ENCODE peak calls at places on chromosome 3, in four cellular contexts. One of them, this sample, is unnamed.

GRCh38 chr3:84536916-84537315 is 421.9 kb upstream of the CADM2 start:
- DNase-seq in K562: no peak
- DNase-seq in WTC11: no peak
- DNase-seq in HepG2: no peak
- DNase-seq in this sample: no peak

GRCh38 chr3:100045696-100046095 is 68.6 kb downstream of the FILIP1L start:
- DNase-seq in K562: no peak
- DNase-seq in WTC11: peak
- DNase-seq in HepG2: no peak
- DNase-seq in this sample: no peak

GRCh38 chr3:71616571-71617021 is 33.1 kb upstream of the FOXP1 start:
- DNase-seq in K562: no peak
- DNase-seq in WTC11: no peak
- DNase-seq in HepG2: no peak
- DNase-seq in this sample: no peak

GRCh38 chr3:142649996-142650693 is 54.0 kb downstream of the PLS1 start:
- DNase-seq in K562: no peak
- DNase-seq in WTC11: no peak
- DNase-seq in HepG2: no peak
- DNase-seq in this sample: no peak

GRCh38 chr3:171895890-171896289 is 52.7 kb downstream of the TMEM212 start:
- DNase-seq in K562: peak
- DNase-seq in WTC11: no peak
- DNase-seq in HepG2: no peak
- DNase-seq in this sample: no peak

GRCh38 chr3:43583481-43583880 is 38.3 kb downstream of the ANO10 start:
- DNase-seq in K562: peak
- DNase-seq in WTC11: peak
- DNase-seq in HepG2: no peak
- DNase-seq in this sample: no peak

GRCh38 chr3:20773320-20773984 is 587.4 kb upstream of the SGO1 start:
- DNase-seq in K562: no peak
- DNase-seq in WTC11: no peak
- DNase-seq in HepG2: peak
- DNase-seq in this sample: no peak

GRCh38 chr3:101964861-101965260 is 115.5 kb downstream of the NFKBIZ start:
- DNase-seq in K562: no peak
- DNase-seq in WTC11: peak
- DNase-seq in HepG2: no peak
- DNase-seq in this sample: no peak

GRCh38 chr3:59818-60217 is 136.7 kb upstream of the CHL1 start:
- DNase-seq in K562: no peak
- DNase-seq in WTC11: no peak
- DNase-seq in HepG2: no peak
- DNase-seq in this sample: no peak

GRCh38 chr3:37031115-37031682 is 37.9 kb downstream of the MLH1 start:
- DNase-seq in K562: no peak
- DNase-seq in WTC11: no peak
- DNase-seq in HepG2: no peak
- DNase-seq in this sample: no peak

GRCh38 chr3:8825153-8825825 is 55.9 kb upstream of the OXTR start:
- DNase-seq in K562: no peak
- DNase-seq in WTC11: no peak
- DNase-seq in HepG2: peak
- DNase-seq in this sample: no peak

GRCh38 chr3:15011174-15011573 is 53.9 kb downstream of the MRPS25 start:
- DNase-seq in K562: peak
- DNase-seq in WTC11: no peak
- DNase-seq in HepG2: no peak
- DNase-seq in this sample: no peak

GRCh38 chr3:52770581-52771333 is at the start of gene NEK4:
- DNase-seq in K562: peak
- DNase-seq in WTC11: peak
- DNase-seq in HepG2: peak
- DNase-seq in this sample: peak

GRCh38 chr3:20310629-20311028 is 124.6 kb upstream of the SGO1 start:
- DNase-seq in K562: no peak
- DNase-seq in WTC11: no peak
- DNase-seq in HepG2: no peak
- DNase-seq in this sample: no peak

GRCh38 chr3:186307594-186307993 is 54.4 kb downstream of the DGKG start:
- DNase-seq in K562: peak
- DNase-seq in WTC11: no peak
- DNase-seq in HepG2: peak
- DNase-seq in this sample: no peak

GRCh38 chr3:49454457-49454856 is 15.6 kb upstream of the DAG1 start:
- DNase-seq in K562: peak
- DNase-seq in WTC11: peak
- DNase-seq in HepG2: peak
- DNase-seq in this sample: no peak

GRCh38 chr3:182794806-182795369 is 1.6 kb downstream of the ATP11B start:
- DNase-seq in K562: no peak
- DNase-seq in WTC11: no peak
- DNase-seq in HepG2: no peak
- DNase-seq in this sample: no peak

GRCh38 chr3:7487763-7488162 is 626.8 kb downstream of the GRM7 start:
- DNase-seq in K562: no peak
- DNase-seq in WTC11: no peak
- DNase-seq in HepG2: no peak
- DNase-seq in this sample: no peak

GRCh38 chr3:112136959-112137693 is 4.1 kb upstream of the GCSAM start:
- DNase-seq in K562: peak
- DNase-seq in WTC11: peak
- DNase-seq in HepG2: peak
- DNase-seq in this sample: no peak

GRCh38 chr3:141243295-141243707 is 11.7 kb downstream of the PXYLP1 start:
- DNase-seq in K562: peak
- DNase-seq in WTC11: no peak
- DNase-seq in HepG2: no peak
- DNase-seq in this sample: no peak

GRCh38 chr3:141710888-141711616 is 27.0 kb upstream of the RNF7 start:
- DNase-seq in K562: no peak
- DNase-seq in WTC11: no peak
- DNase-seq in HepG2: no peak
- DNase-seq in this sample: no peak

GRCh38 chr3:175484666-175485065 is 625.5 kb downstream of the NAALADL2 start:
- DNase-seq in K562: no peak
- DNase-seq in WTC11: no peak
- DNase-seq in HepG2: no peak
- DNase-seq in this sample: no peak

GRCh38 chr3:39473452-39474125 is 6.1 kb downstream of the MOBP start:
- DNase-seq in K562: no peak
- DNase-seq in WTC11: no peak
- DNase-seq in HepG2: no peak
- DNase-seq in this sample: no peak

GRCh38 chr3:122332551-122332950 is 7.5 kb downstream of the CSTA start:
- DNase-seq in K562: no peak
- DNase-seq in WTC11: no peak
- DNase-seq in HepG2: no peak
- DNase-seq in this sample: no peak

GRCh38 chr3:38354588-38355344 is 8.2 kb downstream of the XYLB start:
- DNase-seq in K562: peak
- DNase-seq in WTC11: no peak
- DNase-seq in HepG2: no peak
- DNase-seq in this sample: no peak

DNA sequence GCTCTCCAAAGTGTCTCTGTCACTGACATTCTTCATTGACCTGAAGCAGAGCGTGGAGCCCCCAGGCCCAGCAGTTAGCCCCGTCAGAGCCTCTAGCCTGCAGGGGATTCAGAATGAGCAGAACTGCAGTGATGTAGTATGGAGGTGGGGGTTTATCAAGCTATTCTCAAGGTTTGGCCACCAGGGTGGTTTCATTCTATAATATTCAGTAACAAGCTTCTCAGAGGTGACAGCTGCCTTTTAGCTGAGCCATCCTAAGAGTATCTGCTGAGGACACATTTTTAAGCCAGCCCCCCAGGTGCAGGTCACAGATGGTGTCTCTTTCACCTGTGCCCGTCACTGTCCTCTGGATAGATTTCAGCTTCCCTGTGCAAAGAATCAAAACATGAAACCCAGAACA is 31.9 kb downstream of the CMTM7 start:
- DNase-seq in K562: no peak
- DNase-seq in WTC11: no peak
- DNase-seq in HepG2: no peak
- DNase-seq in this sample: no peak
- TF ChIP-seq CREM in K562: no peak
- TF ChIP-seq CREM in WTC11: no peak
- TF ChIP-seq CREM in HepG2: no peak
- TF ChIP-seq CREM in this sample: no peak

DNA sequence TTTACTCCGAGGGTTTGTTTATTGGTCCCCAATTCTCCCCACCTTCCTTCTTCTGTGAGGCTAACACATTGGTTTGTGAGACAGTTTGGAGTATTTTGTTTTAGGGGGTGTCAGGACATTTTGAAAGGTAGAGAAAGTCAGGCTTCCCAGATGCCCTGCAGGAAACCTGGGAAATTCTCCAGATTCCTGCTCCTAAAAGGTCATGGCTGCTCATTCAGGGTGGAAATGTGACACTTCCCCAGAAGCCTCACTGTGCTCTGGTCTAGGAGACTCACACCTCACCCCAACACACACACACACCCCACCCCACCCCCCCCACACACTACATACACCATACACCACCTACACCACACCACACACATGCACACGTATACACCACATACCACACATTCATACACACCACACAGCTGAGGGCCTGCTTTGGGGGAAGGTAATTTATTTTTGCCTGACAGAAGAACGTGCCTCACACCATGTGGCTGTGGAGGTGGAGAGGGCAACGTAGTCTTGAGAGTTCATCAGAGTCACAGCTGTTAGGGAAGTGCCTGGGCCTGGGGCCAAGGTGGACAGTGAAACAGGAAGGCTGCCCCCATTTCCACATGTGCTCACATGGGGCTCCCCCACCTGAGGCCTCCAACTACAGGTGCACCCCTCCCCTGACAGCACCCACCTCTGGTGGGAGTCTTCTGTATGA is 40.4 kb upstream of the LIMD1 start:
- DNase-seq in K562: peak
- DNase-seq in WTC11: no peak
- DNase-seq in HepG2: no peak
- DNase-seq in this sample: peak
- TF ChIP-seq CREM in K562: peak
- TF ChIP-seq CREM in WTC11: no peak
- TF ChIP-seq CREM in HepG2: no peak
- TF ChIP-seq CREM in this sample: peak

GRCh38 chr3:11953350-11953749 is 50.8 kb upstream of the SYN2 start:
- DNase-seq in K562: no peak
- DNase-seq in WTC11: no peak
- DNase-seq in HepG2: no peak
- DNase-seq in this sample: no peak
- TF ChIP-seq CREM in K562: no peak
- TF ChIP-seq CREM in WTC11: no peak
- TF ChIP-seq CREM in HepG2: no peak
- TF ChIP-seq CREM in this sample: no peak

DNA sequence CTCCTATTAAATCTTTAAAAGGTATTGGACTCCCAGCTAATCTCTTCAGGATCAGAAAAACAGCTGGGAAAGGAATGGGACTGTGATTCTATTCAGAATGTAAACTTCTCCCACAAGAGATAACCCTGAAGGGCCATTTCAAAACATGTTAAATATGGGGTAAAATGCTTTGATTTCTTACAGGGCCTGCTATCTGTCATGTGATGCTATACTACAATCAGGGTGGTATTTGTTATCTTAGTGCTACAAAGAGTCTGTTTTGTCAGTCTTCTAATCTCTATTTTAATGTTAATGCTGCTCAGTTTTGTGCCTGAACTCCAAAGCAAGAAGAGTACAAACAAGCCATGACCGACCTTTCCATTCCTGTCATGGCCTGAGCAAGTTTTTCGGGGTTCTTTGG is 186.9 kb downstream of the TBC1D5 start:
- DNase-seq in K562: no peak
- DNase-seq in WTC11: no peak
- DNase-seq in HepG2: no peak
- DNase-seq in this sample: no peak
- TF ChIP-seq CREM in K562: no peak
- TF ChIP-seq CREM in WTC11: no peak
- TF ChIP-seq CREM in HepG2: no peak
- TF ChIP-seq CREM in this sample: no peak

GRCh38 chr3:127064391-127065137 is 81.6 kb downstream of the PLXNA1 start:
- DNase-seq in K562: peak
- DNase-seq in WTC11: no peak
- DNase-seq in HepG2: no peak
- DNase-seq in this sample: no peak

GRCh38 chr3:127063916-127064315 is 81.0 kb downstream of the PLXNA1 start:
- DNase-seq in K562: no peak
- DNase-seq in WTC11: no peak
- DNase-seq in HepG2: no peak
- DNase-seq in this sample: no peak

GRCh38 chr3:127059032-127059560 is 76.2 kb downstream of the PLXNA1 start:
- DNase-seq in K562: no peak
- DNase-seq in WTC11: no peak
- DNase-seq in HepG2: no peak
- DNase-seq in this sample: no peak

GRCh38 chr3:127062926-127063325 is 80.0 kb downstream of the PLXNA1 start:
- DNase-seq in K562: no peak
- DNase-seq in WTC11: no peak
- DNase-seq in HepG2: no peak
- DNase-seq in this sample: no peak

DNA sequence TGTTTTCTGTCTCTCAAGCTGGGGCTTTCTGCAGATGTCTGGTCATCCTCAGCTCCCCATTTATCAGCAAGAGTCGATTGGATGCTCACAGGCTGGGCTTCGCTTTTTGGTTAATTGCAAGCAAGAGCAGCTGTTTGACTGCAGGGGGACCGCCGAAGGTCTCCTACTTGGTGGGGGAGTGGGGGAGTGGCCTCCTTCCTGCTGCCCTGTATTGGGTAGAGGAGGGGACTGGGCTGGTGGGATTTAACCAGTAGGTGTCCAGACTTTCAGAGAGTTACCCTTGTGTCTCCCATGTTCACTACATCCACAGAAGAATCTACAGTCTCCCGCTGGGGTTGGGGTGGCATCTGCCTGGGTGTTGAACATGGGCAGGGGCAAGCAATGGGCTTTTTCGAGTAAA is 78.7 kb downstream of the PLXNA1 start:
- DNase-seq in K562: no peak
- DNase-seq in WTC11: no peak
- DNase-seq in HepG2: no peak
- DNase-seq in this sample: no peak
- TF ChIP-seq CREM in K562: no peak
- TF ChIP-seq CREM in WTC11: no peak
- TF ChIP-seq CREM in HepG2: no peak
- TF ChIP-seq CREM in this sample: no peak

This sample was measured in GM12878.